ENCODE peak calls at places on chromosomes 16 and 17, in seven cellular contexts. One of them, this sample, is unnamed.

GRCh38 chr16:29925805-29926674 is at the start of gene KCTD13:
- DNase-seq in A549: peak; percentile 77
- DNase-seq in MM.1S: peak; percentile 86
- DNase-seq in stomach: peak; percentile 88
- DNase-seq in mammary epithelial cell: peak; percentile 80
- DNase-seq in esophagus muscularis mucosa: peak; percentile 95
- DNase-seq in sigmoid colon: peak; percentile 91
- DNase-seq in this sample: peak; percentile 82

GRCh38 chr17:50516980-50517379 is 8.7 kb downstream of the MYCBPAP start:
- DNase-seq in A549: no peak
- DNase-seq in MM.1S: no peak
- DNase-seq in stomach: no peak
- DNase-seq in mammary epithelial cell: peak; percentile 61
- DNase-seq in esophagus muscularis mucosa: no peak
- DNase-seq in sigmoid colon: no peak
- DNase-seq in this sample: no peak

GRCh38 chr16:78503501-78504110 is 404.2 kb downstream of the WWOX start:
- DNase-seq in A549: peak; percentile 62
- DNase-seq in MM.1S: peak; percentile 16
- DNase-seq in stomach: peak; percentile 61
- DNase-seq in mammary epithelial cell: no peak
- DNase-seq in esophagus muscularis mucosa: no peak
- DNase-seq in sigmoid colon: peak; percentile 79
- DNase-seq in this sample: peak; percentile 47

GRCh38 chr16:87295259-87295658 is 21.9 kb downstream of the C16orf95 start:
- DNase-seq in A549: peak; percentile 44
- DNase-seq in MM.1S: peak; percentile 7
- DNase-seq in stomach: no peak
- DNase-seq in mammary epithelial cell: peak; percentile 56
- DNase-seq in esophagus muscularis mucosa: no peak
- DNase-seq in sigmoid colon: no peak
- DNase-seq in this sample: peak; percentile 16

GRCh38 chr17:40511667-40512221 is 10.3 kb upstream of the TNS4 start:
- DNase-seq in A549: no peak
- DNase-seq in MM.1S: no peak
- DNase-seq in stomach: no peak
- DNase-seq in mammary epithelial cell: no peak
- DNase-seq in esophagus muscularis mucosa: no peak
- DNase-seq in sigmoid colon: peak; percentile 42
- DNase-seq in this sample: no peak

GRCh38 chr17:16433514-16433913 is 18.1 kb downstream of the TRPV2 start:
- DNase-seq in A549: no peak
- DNase-seq in MM.1S: no peak
- DNase-seq in stomach: no peak
- DNase-seq in mammary epithelial cell: no peak
- DNase-seq in esophagus muscularis mucosa: no peak
- DNase-seq in sigmoid colon: no peak
- DNase-seq in this sample: no peak

GRCh38 chr16:67884684-67885083 is at the start of gene NRN1L:
- DNase-seq in A549: no peak
- DNase-seq in MM.1S: no peak
- DNase-seq in stomach: peak; percentile 89
- DNase-seq in mammary epithelial cell: peak; percentile 78
- DNase-seq in esophagus muscularis mucosa: peak; percentile 95
- DNase-seq in sigmoid colon: peak; percentile 98
- DNase-seq in this sample: no peak

GRCh38 chr16:74053784-74054306 is 242.8 kb upstream of the PSMD7 start:
- DNase-seq in A549: no peak
- DNase-seq in MM.1S: no peak
- DNase-seq in stomach: no peak
- DNase-seq in mammary epithelial cell: no peak
- DNase-seq in esophagus muscularis mucosa: no peak
- DNase-seq in sigmoid colon: no peak
- DNase-seq in this sample: no peak

GRCh38 chr16:19297454-19297853 is 11.9 kb downstream of the CLEC19A start:
- DNase-seq in A549: no peak
- DNase-seq in MM.1S: no peak
- DNase-seq in stomach: no peak
- DNase-seq in mammary epithelial cell: no peak
- DNase-seq in esophagus muscularis mucosa: no peak
- DNase-seq in sigmoid colon: no peak
- DNase-seq in this sample: no peak

GRCh38 chr17:66493283-66494019 is 191.0 kb downstream of the PRKCA start:
- DNase-seq in A549: peak; percentile 53
- DNase-seq in MM.1S: no peak
- DNase-seq in stomach: no peak
- DNase-seq in mammary epithelial cell: peak; percentile 58
- DNase-seq in esophagus muscularis mucosa: no peak
- DNase-seq in sigmoid colon: no peak
- DNase-seq in this sample: no peak

GRCh38 chr16:1310832-1311200 is 1.4 kb downstream of the UBE2I start:
- DNase-seq in A549: no peak
- DNase-seq in MM.1S: peak; percentile 34
- DNase-seq in stomach: peak; percentile 29
- DNase-seq in mammary epithelial cell: no peak
- DNase-seq in esophagus muscularis mucosa: no peak
- DNase-seq in sigmoid colon: no peak
- DNase-seq in this sample: no peak

GRCh38 chr17:44108440-44109311 is 14.8 kb downstream of the HDAC5 start:
- DNase-seq in A549: peak; percentile 88
- DNase-seq in MM.1S: no peak
- DNase-seq in stomach: peak; percentile 65
- DNase-seq in mammary epithelial cell: no peak
- DNase-seq in esophagus muscularis mucosa: peak; percentile 95
- DNase-seq in sigmoid colon: peak; percentile 98
- DNase-seq in this sample: no peak

GRCh38 chr16:85718682-85719081 is 29.9 kb upstream of the GINS2 start:
- DNase-seq in A549: peak; percentile 47
- DNase-seq in MM.1S: peak; percentile 7
- DNase-seq in stomach: peak; percentile 34
- DNase-seq in mammary epithelial cell: no peak
- DNase-seq in esophagus muscularis mucosa: no peak
- DNase-seq in sigmoid colon: no peak
- DNase-seq in this sample: no peak

GRCh38 chr16:68353366-68353765 is 42.5 kb downstream of the PRMT7 start:
- DNase-seq in A549: no peak
- DNase-seq in MM.1S: no peak
- DNase-seq in stomach: no peak
- DNase-seq in mammary epithelial cell: no peak
- DNase-seq in esophagus muscularis mucosa: no peak
- DNase-seq in sigmoid colon: no peak
- DNase-seq in this sample: no peak

GRCh38 chr16:56930516-56931252 is 1.3 kb upstream of the HERPUD1 start:
- DNase-seq in A549: no peak
- DNase-seq in MM.1S: peak; percentile 54
- DNase-seq in stomach: no peak
- DNase-seq in mammary epithelial cell: no peak
- DNase-seq in esophagus muscularis mucosa: no peak
- DNase-seq in sigmoid colon: peak; percentile 64
- DNase-seq in this sample: no peak

GRCh38 chr17:2711608-2712299 is at the start of gene CLUH:
- DNase-seq in A549: peak; percentile 99
- DNase-seq in MM.1S: peak; percentile 97
- DNase-seq in stomach: peak; percentile 98
- DNase-seq in mammary epithelial cell: peak; percentile 98
- DNase-seq in esophagus muscularis mucosa: peak; percentile 98
- DNase-seq in sigmoid colon: peak; percentile 98
- DNase-seq in this sample: peak; percentile 95
- H3K9me3 ChIP-seq in A549: no peaks in the 10 kb centered on the region
- H3K9me3 ChIP-seq in MM.1S: no peaks in the 10 kb centered on the region
- H3K9me3 ChIP-seq in stomach: no peaks in the 10 kb centered on the region
- H3K9me3 ChIP-seq in mammary epithelial cell: no peaks in the 10 kb centered on the region
- H3K9me3 ChIP-seq in esophagus muscularis mucosa: no peaks in the 10 kb centered on the region
- H3K9me3 ChIP-seq in sigmoid colon: no peaks in the 10 kb centered on the region
- H3K9me3 ChIP-seq in this sample: no peaks in the 10 kb centered on the region

GRCh38 chr17:8940866-8941471 is 24.5 kb downstream of the PIK3R5 start:
- DNase-seq in A549: no peak
- DNase-seq in MM.1S: no peak
- DNase-seq in stomach: no peak
- DNase-seq in mammary epithelial cell: no peak
- DNase-seq in esophagus muscularis mucosa: no peak
- DNase-seq in sigmoid colon: no peak
- DNase-seq in this sample: no peak
- H3K4me3 ChIP-seq in A549: no peak overlapping the region
- H3K4me3 ChIP-seq in MM.1S: no peak overlapping the region
- H3K4me3 ChIP-seq in stomach: no peak overlapping the region
- H3K4me3 ChIP-seq in mammary epithelial cell: no peak overlapping the region
- H3K4me3 ChIP-seq in esophagus muscularis mucosa: no peak overlapping the region
- H3K4me3 ChIP-seq in sigmoid colon: no peak overlapping the region
- H3K4me3 ChIP-seq in this sample: peak overlapping the region; percentile 57

GRCh38 chr16:8094696-8095095 is 495.6 kb downstream of the TMEM114 start:
- DNase-seq in A549: no peak
- DNase-seq in MM.1S: no peak
- DNase-seq in stomach: no peak
- DNase-seq in mammary epithelial cell: no peak
- DNase-seq in esophagus muscularis mucosa: no peak
- DNase-seq in sigmoid colon: no peak
- DNase-seq in this sample: no peak
- H3K4me1 ChIP-seq in A549: no peaks in the 10 kb centered on the region
- H3K4me1 ChIP-seq in MM.1S: no peaks in the 10 kb centered on the region
- H3K4me1 ChIP-seq in stomach: no peaks in the 10 kb centered on the region
- H3K4me1 ChIP-seq in mammary epithelial cell: no peaks in the 10 kb centered on the region
- H3K4me1 ChIP-seq in esophagus muscularis mucosa: no peaks in the 10 kb centered on the region
- H3K4me1 ChIP-seq in sigmoid colon: no peaks in the 10 kb centered on the region
- H3K4me1 ChIP-seq in this sample: no peaks in the 10 kb centered on the region

GRCh38 chr16:62503073-62503472 is 466.8 kb upstream of the CDH8 start:
- DNase-seq in A549: no peak
- DNase-seq in MM.1S: no peak
- DNase-seq in stomach: no peak
- DNase-seq in mammary epithelial cell: no peak
- DNase-seq in esophagus muscularis mucosa: no peak
- DNase-seq in sigmoid colon: no peak
- DNase-seq in this sample: no peak
- H3K9me3 ChIP-seq in A549: no peaks in the 10 kb centered on the region
- H3K9me3 ChIP-seq in MM.1S: no peaks in the 10 kb centered on the region
- H3K9me3 ChIP-seq in stomach: no peaks in the 10 kb centered on the region
- H3K9me3 ChIP-seq in mammary epithelial cell: peaks cover 7% of the 10 kb centered on the region
- H3K9me3 ChIP-seq in esophagus muscularis mucosa: no peaks in the 10 kb centered on the region
- H3K9me3 ChIP-seq in sigmoid colon: no peaks in the 10 kb centered on the region
- H3K9me3 ChIP-seq in this sample: peaks cover 15% of the 10 kb centered on the region

GRCh38 chr17:35210741-35211140 is 16.5 kb upstream of the SLC35G3 start:
- DNase-seq in A549: no peak
- DNase-seq in MM.1S: no peak
- DNase-seq in stomach: no peak
- DNase-seq in mammary epithelial cell: no peak
- DNase-seq in esophagus muscularis mucosa: no peak
- DNase-seq in sigmoid colon: no peak
- DNase-seq in this sample: no peak
- H3K4me3 ChIP-seq in A549: no peak overlapping the region
- H3K4me3 ChIP-seq in MM.1S: no peak overlapping the region
- H3K4me3 ChIP-seq in stomach: no peak overlapping the region
- H3K4me3 ChIP-seq in mammary epithelial cell: no peak overlapping the region
- H3K4me3 ChIP-seq in esophagus muscularis mucosa: no peak overlapping the region
- H3K4me3 ChIP-seq in sigmoid colon: no peak overlapping the region
- H3K4me3 ChIP-seq in this sample: peak overlapping the region; percentile 85

GRCh38 chr17:20278805-20279204 is 188.5 kb downstream of the LGALS9B start:
- DNase-seq in A549: no peak
- DNase-seq in MM.1S: no peak
- DNase-seq in stomach: no peak
- DNase-seq in mammary epithelial cell: no peak
- DNase-seq in esophagus muscularis mucosa: no peak
- DNase-seq in sigmoid colon: no peak
- DNase-seq in this sample: no peak
- H3K4me1 ChIP-seq in A549: no peaks in the 10 kb centered on the region
- H3K4me1 ChIP-seq in MM.1S: peaks cover 15% of the 10 kb centered on the region
- H3K4me1 ChIP-seq in stomach: no peaks in the 10 kb centered on the region
- H3K4me1 ChIP-seq in mammary epithelial cell: no peaks in the 10 kb centered on the region
- H3K4me1 ChIP-seq in esophagus muscularis mucosa: no peaks in the 10 kb centered on the region
- H3K4me1 ChIP-seq in sigmoid colon: peaks cover 9% of the 10 kb centered on the region
- H3K4me1 ChIP-seq in this sample: peaks cover 4% of the 10 kb centered on the region

DNA sequence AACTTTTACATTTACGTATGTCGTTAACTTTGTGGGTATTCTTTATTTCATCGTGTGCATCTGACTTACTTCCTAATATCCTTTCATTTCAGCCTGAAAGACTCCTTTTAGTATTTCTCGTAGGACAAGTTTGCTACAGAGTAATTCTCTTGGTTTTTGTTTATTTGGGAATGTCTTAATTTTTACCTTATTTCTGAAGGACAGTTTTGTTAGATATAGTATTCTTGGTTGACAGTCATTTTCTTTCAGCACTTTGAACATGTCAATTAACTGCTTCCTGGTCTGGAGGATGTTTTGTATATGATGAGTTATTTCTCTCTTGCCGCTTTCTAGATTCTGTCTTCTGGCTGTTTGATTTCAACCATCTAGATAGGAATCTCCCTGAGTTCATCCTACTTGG is 109.2 kb upstream of the NACA2 start:
- DNase-seq in A549: no peak
- DNase-seq in MM.1S: no peak
- DNase-seq in stomach: no peak
- DNase-seq in mammary epithelial cell: no peak
- DNase-seq in esophagus muscularis mucosa: no peak
- DNase-seq in sigmoid colon: no peak
- DNase-seq in this sample: no peak
- H3K9me3 ChIP-seq in A549: peaks cover 41% of the 10 kb centered on the region
- H3K9me3 ChIP-seq in MM.1S: no peaks in the 10 kb centered on the region
- H3K9me3 ChIP-seq in stomach: peaks cover 42% of the 10 kb centered on the region
- H3K9me3 ChIP-seq in mammary epithelial cell: peaks cover 7% of the 10 kb centered on the region
- H3K9me3 ChIP-seq in esophagus muscularis mucosa: peaks cover 52% of the 10 kb centered on the region
- H3K9me3 ChIP-seq in sigmoid colon: peaks cover 12% of the 10 kb centered on the region
- H3K9me3 ChIP-seq in this sample: peaks cover 40% of the 10 kb centered on the region

GRCh38 chr17:19753049-19753444 is 4.9 kb upstream of the ALDH3A1 start:
- DNase-seq in A549: peak; percentile 99
- DNase-seq in MM.1S: no peak
- DNase-seq in stomach: peak; percentile 91
- DNase-seq in mammary epithelial cell: peak; percentile 96
- DNase-seq in esophagus muscularis mucosa: no peak
- DNase-seq in sigmoid colon: peak; percentile 90
- DNase-seq in this sample: no peak

GRCh38 chr17:19750020-19750572 is 2.0 kb upstream of the ALDH3A1 start:
- DNase-seq in A549: no peak
- DNase-seq in MM.1S: no peak
- DNase-seq in stomach: no peak
- DNase-seq in mammary epithelial cell: no peak
- DNase-seq in esophagus muscularis mucosa: no peak
- DNase-seq in sigmoid colon: no peak
- DNase-seq in this sample: no peak

GRCh38 chr17:19748807-19749193 is 702 bp upstream of the ALDH3A1 start:
- DNase-seq in A549: peak; percentile 63
- DNase-seq in MM.1S: no peak
- DNase-seq in stomach: no peak
- DNase-seq in mammary epithelial cell: no peak
- DNase-seq in esophagus muscularis mucosa: no peak
- DNase-seq in sigmoid colon: no peak
- DNase-seq in this sample: no peak

GRCh38 chr17:19752216-19753048 is 4.3 kb upstream of the ALDH3A1 start:
- DNase-seq in A549: peak; percentile 88
- DNase-seq in MM.1S: no peak
- DNase-seq in stomach: no peak
- DNase-seq in mammary epithelial cell: no peak
- DNase-seq in esophagus muscularis mucosa: no peak
- DNase-seq in sigmoid colon: peak; percentile 46
- DNase-seq in this sample: no peak

DNA sequence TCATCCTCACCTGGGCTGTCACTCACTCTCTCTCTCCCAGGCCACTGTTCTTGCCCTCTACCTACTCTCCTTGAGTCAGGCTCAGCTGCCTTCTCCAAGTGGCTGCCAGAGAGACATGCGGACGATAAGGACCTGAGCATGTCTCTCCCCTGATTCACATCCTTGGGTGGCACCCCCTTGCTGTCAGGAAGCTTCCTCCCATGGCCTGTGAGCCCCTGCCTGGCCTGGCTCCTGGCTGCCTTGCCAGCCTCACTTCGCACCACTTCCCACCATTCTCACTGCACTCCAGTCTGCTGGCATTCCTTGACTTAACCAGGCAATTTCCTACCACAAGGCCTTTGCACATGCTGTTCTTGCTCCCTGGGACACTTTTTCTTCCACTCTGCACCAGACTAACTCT is 2.7 kb upstream of the ALDH3A1 start:
- DNase-seq in A549: peak; percentile 55
- DNase-seq in MM.1S: no peak
- DNase-seq in stomach: no peak
- DNase-seq in mammary epithelial cell: peak; percentile 66
- DNase-seq in esophagus muscularis mucosa: no peak
- DNase-seq in sigmoid colon: no peak
- DNase-seq in this sample: no peak
- H3K4me3 ChIP-seq in A549: no peak overlapping the region
- H3K4me3 ChIP-seq in MM.1S: no peak overlapping the region
- H3K4me3 ChIP-seq in stomach: no peak overlapping the region
- H3K4me3 ChIP-seq in mammary epithelial cell: no peak overlapping the region
- H3K4me3 ChIP-seq in esophagus muscularis mucosa: no peak overlapping the region
- H3K4me3 ChIP-seq in sigmoid colon: no peak overlapping the region
- H3K4me3 ChIP-seq in this sample: no peak overlapping the region

This sample was measured in CD4-positive, CD25-positive, alpha-beta regulatory T cell.